ENCODE peak calls at places on chromosomes 7 and 10, in nine cellular contexts. I, H, M, J, K, E, G, B and C are unnamed samples.

GRCh38 chr10:129459762-129460539 is 7.1 kb upstream of the MGMT start:
- DNase-seq in J (no peak), M (no peak), H (peak), I (no peak), B (no peak), K (no peak), G (no peak), E (no peak), C (no peak)

GRCh38 chr7:134040988-134041387 is 86.2 kb upstream of the LRGUK start:
- DNase-seq in M (no peak), J (no peak), G (no peak), I (no peak), K (no peak), H (no peak), E (no peak), B (no peak), C (no peak)

GRCh38 chr10:103481974-103482531 is 3.0 kb upstream of the CALHM3 start:
- DNase-seq in I (peak), J (no peak), M (no peak), K (peak), E (no peak), H (peak), B (peak), G (no peak), C (peak)

GRCh38 chr7:107972986-107973385 is 30.0 kb downstream of the LAMB1 start:
- DNase-seq in B (no peak), M (no peak), K (no peak), I (no peak), J (no peak), E (no peak), G (no peak), H (no peak), C (peak)

GRCh38 chr7:41882745-41883527 is 180.0 kb upstream of the INHBA start:
- DNase-seq in E (peak), H (no peak), I (no peak), J (no peak), B (no peak), K (no peak), G (no peak), M (no peak), C (no peak)

GRCh38 chr7:70738080-70738479 is 393.9 kb upstream of the GALNT17 start:
- DNase-seq in B (no peak), H (no peak), J (no peak), G (no peak), E (no peak), I (no peak), M (no peak), K (peak), C (peak)

GRCh38 chr10:50260791-50261281 is 9.5 kb upstream of the ASAH2 start:
- DNase-seq in B (no peak), K (peak), J (no peak), H (peak), G (no peak), E (peak), I (no peak), M (no peak), C (no peak)

GRCh38 chr10:128400564-128400963 is 274.3 kb upstream of the MKI67 start:
- DNase-seq in I (no peak), M (no peak), E (no peak), G (no peak), K (no peak), H (no peak), B (no peak), J (no peak), C (peak)

GRCh38 chr10:130929422-130930325 is 381.8 kb downstream of the TCERG1L start:
- DNase-seq in K (no peak), H (no peak), E (no peak), M (no peak), J (no peak), B (no peak), I (no peak), G (no peak), C (no peak)

GRCh38 chr10:24307173-24307572 is 98.2 kb downstream of the KIAA1217 start:
- DNase-seq in J (no peak), H (no peak), K (no peak), B (no peak), M (no peak), E (no peak), G (no peak), I (no peak), C (no peak)

GRCh38 chr10:75265856-75266255 is 30.1 kb upstream of the COMTD1 start:
- DNase-seq in H (no peak), E (no peak), M (no peak), B (no peak), K (no peak), G (no peak), I (no peak), J (no peak), C (no peak)

GRCh38 chr10:75263806-75264205 is 28.0 kb upstream of the COMTD1 start:
- DNase-seq in B (no peak), G (no peak), E (no peak), M (no peak), J (no peak), K (no peak), H (no peak), I (peak), C (no peak)

GRCh38 chr10:75266945-75267344 is 31.2 kb upstream of the COMTD1 start:
- DNase-seq in M (no peak), I (no peak), B (no peak), J (no peak), G (no peak), K (peak), H (no peak), E (no peak), C (no peak)

GRCh38 chr10:75272896-75273295 is 37.1 kb upstream of the COMTD1 start:
- DNase-seq in M (no peak), E (no peak), K (no peak), J (no peak), H (peak), B (no peak), G (peak), I (peak), C (no peak)

GRCh38 chr10:75269605-75270004 is 33.8 kb upstream of the COMTD1 start:
- DNase-seq in J (no peak), H (no peak), E (no peak), M (no peak), G (no peak), I (no peak), K (no peak), B (no peak), C (no peak)
- TF ChIP-seq CTCF in J (no peak), H (no peak), E (no peak), M (no peak), G (no peak), I (no peak), K (no peak), B (no peak), C (no peak)

DNA sequence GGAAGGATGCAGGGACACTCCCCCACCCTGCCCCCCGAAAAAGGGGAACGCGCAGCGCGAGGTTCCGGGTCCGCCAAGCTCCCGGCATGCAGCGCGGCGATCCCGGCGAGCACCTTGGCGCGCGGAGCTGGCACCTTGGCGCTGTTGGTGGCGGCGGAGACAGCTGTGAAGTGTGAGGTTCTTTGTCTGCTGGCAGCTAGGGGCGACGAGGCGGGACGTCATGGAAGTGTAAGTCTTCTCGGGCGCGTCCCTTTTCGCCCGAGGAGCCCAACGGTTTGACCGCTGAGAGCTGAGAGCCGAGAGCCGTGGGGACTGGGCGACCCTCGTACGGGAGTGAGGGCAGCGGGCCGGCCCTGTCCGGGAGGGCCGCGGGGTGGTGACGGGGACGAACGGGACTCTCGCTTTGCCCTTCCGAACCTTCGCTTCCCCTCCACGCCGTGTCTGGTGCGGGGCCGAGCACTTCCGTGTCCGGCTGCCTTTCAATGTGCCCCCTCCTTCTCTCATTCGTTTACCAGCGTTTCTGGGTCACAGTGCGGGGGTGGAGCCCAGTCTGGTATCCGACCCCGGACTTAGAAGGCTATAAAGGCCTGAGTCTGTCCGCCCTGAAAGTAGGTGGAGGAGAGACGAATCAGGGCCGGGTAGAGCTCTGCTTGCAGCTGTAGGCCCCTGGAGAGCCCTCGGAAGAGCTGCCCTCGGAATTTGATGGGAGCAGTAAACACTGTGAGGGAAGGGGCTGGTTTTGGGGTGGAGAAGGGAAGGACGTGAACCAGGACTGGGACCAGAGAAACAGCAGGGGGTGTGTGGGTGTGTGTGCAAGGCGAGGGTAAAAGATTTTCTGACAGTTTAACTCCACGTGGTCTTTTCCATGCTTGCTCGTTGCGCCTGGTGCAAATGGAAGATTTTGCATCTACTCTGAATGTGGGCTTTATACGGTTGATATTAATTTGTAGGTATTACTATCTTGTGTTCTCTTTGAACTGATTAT is at the start of gene CRCP:
- DNase-seq in M (peak), E (peak), K (peak), G (peak), J (peak), H (peak), B (peak), I (peak), C (peak)
- TF ChIP-seq POLR2A in M (no peak), E (peak), K (peak), G (peak), J (peak), H (peak), B (peak), I (peak), C (no peak)

GRCh38 chr10:113681533-113682470 is 2.1 kb downstream of the CASP7 start:
- DNase-seq in E (peak), G (no peak), I (no peak), K (no peak), H (no peak), J (no peak), M (no peak), B (peak), C (no peak)
- H3K4me3 ChIP-seq in E (peak), G (no peak), I (no peak), K (no peak), H (no peak), J (no peak), M (peak), B (no peak), C (no peak)

DNA sequence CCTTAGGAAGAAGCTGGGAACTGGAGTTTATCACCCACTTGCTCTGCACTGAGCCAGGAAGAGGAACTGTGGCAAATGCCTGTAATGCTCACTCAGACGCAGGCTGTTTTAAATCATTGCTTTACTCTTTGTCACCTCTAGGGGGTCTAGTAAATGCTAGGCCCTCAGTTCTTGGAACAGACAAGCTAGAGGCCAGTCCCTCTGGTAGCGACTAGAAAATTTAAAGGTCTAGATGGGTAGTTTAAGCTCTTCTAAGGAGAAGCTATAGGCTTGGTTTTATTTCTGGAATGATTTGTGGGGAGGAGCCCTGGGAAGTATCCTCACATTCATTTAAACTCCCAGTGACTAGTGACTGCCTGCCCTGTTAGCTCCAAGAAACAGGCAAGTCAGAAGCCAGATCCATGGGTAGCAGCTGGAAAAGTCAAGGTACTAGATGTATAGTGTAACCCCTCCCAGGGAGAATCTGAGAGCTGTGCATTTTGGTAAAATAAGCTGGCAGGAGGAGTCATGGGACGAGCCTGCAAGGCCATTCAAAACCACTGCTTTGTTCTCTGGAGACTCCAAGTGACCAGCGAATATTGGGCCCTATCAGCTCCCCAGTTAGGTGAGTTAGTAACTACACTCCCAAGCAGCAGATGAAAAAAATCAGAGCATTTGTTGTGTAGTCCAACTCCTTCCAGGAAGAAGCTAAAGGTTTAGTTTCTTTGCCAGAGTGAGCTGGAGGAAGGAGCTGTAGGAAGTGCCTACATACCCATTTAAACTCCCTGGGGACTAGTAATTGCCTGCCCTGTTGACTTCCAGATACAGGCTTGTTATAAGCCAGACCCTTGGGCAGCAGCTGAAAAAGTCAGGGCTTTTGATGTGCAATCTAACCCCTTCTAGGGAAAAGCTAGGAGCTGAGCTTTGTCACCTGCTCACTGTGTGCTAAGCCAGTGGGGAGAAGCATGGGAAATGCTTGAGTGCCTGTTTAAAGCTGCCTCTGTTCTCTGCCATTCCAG is 68.9 kb downstream of the DYNC1I1 start:
- DNase-seq in H (peak), K (no peak), M (no peak), E (no peak), G (no peak), I (no peak), J (no peak), B (no peak), C (no peak)
- TF ChIP-seq CTCF in H (peak), K (no peak), M (no peak), E (peak), G (no peak), I (no peak), J (no peak), B (peak), C (no peak)